ENCODE peak calls at places on chromosomes 2 and 18, in four cellular contexts. One of them, this sample, is unnamed.

GRCh38 chr2:120431386-120432292 is 85.7 kb downstream of the INHBB start:
- DNase-seq in C1 segment of cervical spinal cord: no peak
- DNase-seq in amygdala: no peak
- DNase-seq in HCEC 1CT: no peak
- DNase-seq in this sample: no peak

GRCh38 chr18:39455300-39455699 is 1889.7 kb upstream of the CELF4 start:
- DNase-seq in HCEC 1CT: peak
- DNase-seq in C1 segment of cervical spinal cord: no peak
- DNase-seq in amygdala: no peak
- DNase-seq in this sample: peak

GRCh38 chr2:80525152-80525551 is 220.6 kb upstream of the LRRTM1 start:
- DNase-seq in amygdala: no peak
- DNase-seq in C1 segment of cervical spinal cord: no peak
- DNase-seq in HCEC 1CT: no peak
- DNase-seq in this sample: no peak

GRCh38 chr2:1634681-1635341 is 109.5 kb downstream of the PXDN start:
- DNase-seq in HCEC 1CT: no peak
- DNase-seq in C1 segment of cervical spinal cord: no peak
- DNase-seq in amygdala: no peak
- DNase-seq in this sample: no peak

GRCh38 chr2:239455436-239456203 is 54.8 kb upstream of the HDAC4 start:
- DNase-seq in amygdala: no peak
- DNase-seq in C1 segment of cervical spinal cord: no peak
- DNase-seq in HCEC 1CT: no peak
- DNase-seq in this sample: no peak

GRCh38 chr2:202423139-202423538 is 47.0 kb downstream of the BMPR2 start:
- DNase-seq in C1 segment of cervical spinal cord: no peak
- DNase-seq in HCEC 1CT: no peak
- DNase-seq in amygdala: peak
- DNase-seq in this sample: no peak

GRCh38 chr2:164903214-164903613 is 52.1 kb downstream of the SLC38A11 start:
- DNase-seq in amygdala: no peak
- DNase-seq in HCEC 1CT: peak
- DNase-seq in C1 segment of cervical spinal cord: no peak
- DNase-seq in this sample: peak

GRCh38 chr2:147774805-147775204 is 70.0 kb upstream of the ACVR2A start:
- DNase-seq in amygdala: no peak
- DNase-seq in C1 segment of cervical spinal cord: no peak
- DNase-seq in HCEC 1CT: peak
- DNase-seq in this sample: no peak

GRCh38 chr2:217816396-217816869 is 186.4 kb downstream of the TNS1 start:
- DNase-seq in HCEC 1CT: no peak
- DNase-seq in amygdala: no peak
- DNase-seq in C1 segment of cervical spinal cord: no peak
- DNase-seq in this sample: no peak

GRCh38 chr2:137769406-137769805 is 194.9 kb upstream of the HNMT start:
- DNase-seq in C1 segment of cervical spinal cord: no peak
- DNase-seq in amygdala: no peak
- DNase-seq in HCEC 1CT: no peak
- DNase-seq in this sample: no peak

GRCh38 chr2:9702604-9703084 is 71.8 kb upstream of the YWHAQ start:
- DNase-seq in HCEC 1CT: no peak
- DNase-seq in amygdala: no peak
- DNase-seq in C1 segment of cervical spinal cord: no peak
- DNase-seq in this sample: no peak

GRCh38 chr2:11203480-11203879 is 48.2 kb downstream of the SLC66A3 start:
- DNase-seq in amygdala: no peak
- DNase-seq in HCEC 1CT: peak
- DNase-seq in C1 segment of cervical spinal cord: no peak
- DNase-seq in this sample: peak

GRCh38 chr2:133886735-133887675 is 318.7 kb upstream of the NCKAP5 start:
- DNase-seq in HCEC 1CT: peak
- DNase-seq in C1 segment of cervical spinal cord: no peak
- DNase-seq in amygdala: peak
- DNase-seq in this sample: peak

GRCh38 chr2:239162141-239162821 is 238.5 kb downstream of the HDAC4 start:
- DNase-seq in HCEC 1CT: no peak
- DNase-seq in amygdala: no peak
- DNase-seq in C1 segment of cervical spinal cord: no peak
- DNase-seq in this sample: no peak

GRCh38 chr2:107197601-107198000 is 311.6 kb upstream of the ST6GAL2 start:
- DNase-seq in HCEC 1CT: no peak
- DNase-seq in C1 segment of cervical spinal cord: no peak
- DNase-seq in amygdala: no peak
- DNase-seq in this sample: no peak

GRCh38 chr2:134284119-134284670 is 30.3 kb downstream of the MGAT5 start:
- DNase-seq in HCEC 1CT: no peak
- DNase-seq in amygdala: no peak
- DNase-seq in C1 segment of cervical spinal cord: no peak
- DNase-seq in this sample: peak

GRCh38 chr18:77106331-77106730 is 26.3 kb downstream of the MBP start:
- DNase-seq in C1 segment of cervical spinal cord: no peak
- DNase-seq in amygdala: no peak
- DNase-seq in HCEC 1CT: no peak
- DNase-seq in this sample: no peak

GRCh38 chr18:26460449-26461091 is 87.8 kb downstream of the KCTD1 start:
- DNase-seq in C1 segment of cervical spinal cord: no peak
- DNase-seq in amygdala: no peak
- DNase-seq in HCEC 1CT: no peak
- DNase-seq in this sample: no peak

GRCh38 chr2:151083864-151084263 is 177.8 kb downstream of the RBM43 start:
- DNase-seq in HCEC 1CT: no peak
- DNase-seq in amygdala: no peak
- DNase-seq in C1 segment of cervical spinal cord: no peak
- DNase-seq in this sample: no peak

GRCh38 chr2:42036413-42036812 is 11.4 kb upstream of the PKDCC start:
- DNase-seq in C1 segment of cervical spinal cord: no peak
- DNase-seq in HCEC 1CT: no peak
- DNase-seq in amygdala: no peak
- DNase-seq in this sample: no peak

GRCh38 chr2:170714156-170715061 is 728 bp upstream of the SP5 start:
- DNase-seq in amygdala: no peak
- DNase-seq in C1 segment of cervical spinal cord: no peak
- DNase-seq in HCEC 1CT: no peak
- DNase-seq in this sample: peak

GRCh38 chr18:12656671-12657047 is 1.2 kb downstream of the SPIRE1 start:
- DNase-seq in C1 segment of cervical spinal cord: no peak
- DNase-seq in amygdala: no peak
- DNase-seq in HCEC 1CT: peak
- DNase-seq in this sample: no peak

GRCh38 chr2:151484100-151484499 is 74.4 kb downstream of the RIF1 start:
- DNase-seq in C1 segment of cervical spinal cord: no peak
- DNase-seq in HCEC 1CT: no peak
- DNase-seq in amygdala: no peak
- DNase-seq in this sample: no peak

GRCh38 chr2:156883828-156884615 is 373.5 kb upstream of the GALNT5 start:
- DNase-seq in C1 segment of cervical spinal cord: no peak
- DNase-seq in amygdala: no peak
- DNase-seq in HCEC 1CT: peak
- DNase-seq in this sample: peak